ENCODE peak calls at places on chromosomes 5 and 9, in six cellular contexts. One of them, this sample, is unnamed.

GRCh38 chr9:117409321-117409720 is 5.5 kb downstream of the ASTN2 start:
- DNase-seq in lower lobe of right lung: no peak
- DNase-seq in myocyte: no peak
- DNase-seq in frontal cortex: no peak
- DNase-seq in natural killer cell: no peak
- DNase-seq in activated CD4-positive, alpha-beta T cell treated with anti-CD3 and anti-CD28 coated beads, Interleukin-2, amount 50 U/mL, for 1 hour: no peak
- DNase-seq in this sample: no peak

GRCh38 chr9:128169925-128170324 is 9.9 kb downstream of the BBLN start:
- DNase-seq in lower lobe of right lung: no peak
- DNase-seq in myocyte: peak
- DNase-seq in frontal cortex: no peak
- DNase-seq in natural killer cell: no peak
- DNase-seq in activated CD4-positive, alpha-beta T cell treated with anti-CD3 and anti-CD28 coated beads, Interleukin-2, amount 50 U/mL, for 1 hour: no peak
- DNase-seq in this sample: no peak

GRCh38 chr9:33620738-33621439 is 96.8 kb downstream of the ANKRD18B start:
- DNase-seq in lower lobe of right lung: no peak
- DNase-seq in myocyte: peak
- DNase-seq in frontal cortex: no peak
- DNase-seq in natural killer cell: no peak
- DNase-seq in activated CD4-positive, alpha-beta T cell treated with anti-CD3 and anti-CD28 coated beads, Interleukin-2, amount 50 U/mL, for 1 hour: no peak
- DNase-seq in this sample: no peak

GRCh38 chr9:94528886-94529285 is 26.0 kb upstream of the PCAT7 start:
- DNase-seq in lower lobe of right lung: no peak
- DNase-seq in myocyte: no peak
- DNase-seq in frontal cortex: no peak
- DNase-seq in natural killer cell: no peak
- DNase-seq in activated CD4-positive, alpha-beta T cell treated with anti-CD3 and anti-CD28 coated beads, Interleukin-2, amount 50 U/mL, for 1 hour: no peak
- DNase-seq in this sample: no peak

GRCh38 chr9:115694991-115695390 is 458.6 kb upstream of the PAPPA start:
- DNase-seq in lower lobe of right lung: no peak
- DNase-seq in myocyte: no peak
- DNase-seq in frontal cortex: no peak
- DNase-seq in natural killer cell: no peak
- DNase-seq in activated CD4-positive, alpha-beta T cell treated with anti-CD3 and anti-CD28 coated beads, Interleukin-2, amount 50 U/mL, for 1 hour: no peak
- DNase-seq in this sample: no peak

GRCh38 chr9:36827593-36827992 is 206.5 kb downstream of the PAX5 start:
- DNase-seq in lower lobe of right lung: no peak
- DNase-seq in myocyte: no peak
- DNase-seq in frontal cortex: no peak
- DNase-seq in natural killer cell: no peak
- DNase-seq in activated CD4-positive, alpha-beta T cell treated with anti-CD3 and anti-CD28 coated beads, Interleukin-2, amount 50 U/mL, for 1 hour: no peak
- DNase-seq in this sample: no peak

GRCh38 chr5:173581408-173582197 is 34.8 kb downstream of the BOD1 start:
- DNase-seq in lower lobe of right lung: no peak
- DNase-seq in myocyte: no peak
- DNase-seq in frontal cortex: no peak
- DNase-seq in natural killer cell: peak
- DNase-seq in activated CD4-positive, alpha-beta T cell treated with anti-CD3 and anti-CD28 coated beads, Interleukin-2, amount 50 U/mL, for 1 hour: peak
- DNase-seq in this sample: peak

GRCh38 chr5:1515311-1515920 is 8.3 kb downstream of the LPCAT1 start:
- DNase-seq in lower lobe of right lung: peak
- DNase-seq in myocyte: no peak
- DNase-seq in frontal cortex: no peak
- DNase-seq in natural killer cell: peak
- DNase-seq in activated CD4-positive, alpha-beta T cell treated with anti-CD3 and anti-CD28 coated beads, Interleukin-2, amount 50 U/mL, for 1 hour: no peak
- DNase-seq in this sample: peak

GRCh38 chr5:149381986-149382338 is 2.9 kb upstream of the IL17B start:
- DNase-seq in lower lobe of right lung: peak
- DNase-seq in myocyte: peak
- DNase-seq in frontal cortex: peak
- DNase-seq in natural killer cell: peak
- DNase-seq in activated CD4-positive, alpha-beta T cell treated with anti-CD3 and anti-CD28 coated beads, Interleukin-2, amount 50 U/mL, for 1 hour: peak
- DNase-seq in this sample: peak

GRCh38 chr5:8845316-8845715 is 700.6 kb downstream of the SEMA5A start:
- DNase-seq in lower lobe of right lung: no peak
- DNase-seq in myocyte: no peak
- DNase-seq in frontal cortex: no peak
- DNase-seq in natural killer cell: no peak
- DNase-seq in activated CD4-positive, alpha-beta T cell treated with anti-CD3 and anti-CD28 coated beads, Interleukin-2, amount 50 U/mL, for 1 hour: no peak
- DNase-seq in this sample: no peak

GRCh38 chr5:10663531-10664183 is 97.4 kb downstream of the DAP start:
- DNase-seq in lower lobe of right lung: no peak
- DNase-seq in myocyte: peak
- DNase-seq in frontal cortex: peak
- DNase-seq in natural killer cell: no peak
- DNase-seq in activated CD4-positive, alpha-beta T cell treated with anti-CD3 and anti-CD28 coated beads, Interleukin-2, amount 50 U/mL, for 1 hour: no peak
- DNase-seq in this sample: no peak

GRCh38 chr5:135874461-135874860 is 21.2 kb downstream of the IL9 start:
- DNase-seq in lower lobe of right lung: no peak
- DNase-seq in myocyte: no peak
- DNase-seq in frontal cortex: no peak
- DNase-seq in natural killer cell: no peak
- DNase-seq in activated CD4-positive, alpha-beta T cell treated with anti-CD3 and anti-CD28 coated beads, Interleukin-2, amount 50 U/mL, for 1 hour: no peak
- DNase-seq in this sample: no peak

GRCh38 chr9:92535940-92536850 is at the start of gene ECM2:
- DNase-seq in lower lobe of right lung: no peak
- DNase-seq in myocyte: peak
- DNase-seq in frontal cortex: no peak
- DNase-seq in natural killer cell: no peak
- DNase-seq in activated CD4-positive, alpha-beta T cell treated with anti-CD3 and anti-CD28 coated beads, Interleukin-2, amount 50 U/mL, for 1 hour: no peak
- DNase-seq in this sample: no peak

GRCh38 chr5:52692039-52692438 is 95.7 kb upstream of the ITGA1 start:
- DNase-seq in lower lobe of right lung: no peak
- DNase-seq in myocyte: peak
- DNase-seq in frontal cortex: no peak
- DNase-seq in natural killer cell: no peak
- DNase-seq in activated CD4-positive, alpha-beta T cell treated with anti-CD3 and anti-CD28 coated beads, Interleukin-2, amount 50 U/mL, for 1 hour: no peak
- DNase-seq in this sample: no peak

GRCh38 chr9:38339087-38339486 is 53.4 kb upstream of the ALDH1B1 start:
- DNase-seq in lower lobe of right lung: no peak
- DNase-seq in myocyte: peak
- DNase-seq in frontal cortex: no peak
- DNase-seq in natural killer cell: no peak
- DNase-seq in activated CD4-positive, alpha-beta T cell treated with anti-CD3 and anti-CD28 coated beads, Interleukin-2, amount 50 U/mL, for 1 hour: no peak
- DNase-seq in this sample: no peak

GRCh38 chr9:37026085-37026935 is 7.8 kb downstream of the PAX5 start:
- DNase-seq in lower lobe of right lung: no peak
- DNase-seq in myocyte: no peak
- DNase-seq in frontal cortex: no peak
- DNase-seq in natural killer cell: no peak
- DNase-seq in activated CD4-positive, alpha-beta T cell treated with anti-CD3 and anti-CD28 coated beads, Interleukin-2, amount 50 U/mL, for 1 hour: no peak
- DNase-seq in this sample: no peak

GRCh38 chr5:75961814-75962213 is 121.4 kb upstream of the SV2C start:
- DNase-seq in lower lobe of right lung: no peak
- DNase-seq in myocyte: peak
- DNase-seq in frontal cortex: no peak
- DNase-seq in natural killer cell: no peak
- DNase-seq in activated CD4-positive, alpha-beta T cell treated with anti-CD3 and anti-CD28 coated beads, Interleukin-2, amount 50 U/mL, for 1 hour: no peak
- DNase-seq in this sample: no peak

GRCh38 chr5:157903117-157903450 is 44.1 kb upstream of the CLINT1 start:
- DNase-seq in lower lobe of right lung: no peak
- DNase-seq in myocyte: no peak
- DNase-seq in frontal cortex: no peak
- DNase-seq in natural killer cell: no peak
- DNase-seq in activated CD4-positive, alpha-beta T cell treated with anti-CD3 and anti-CD28 coated beads, Interleukin-2, amount 50 U/mL, for 1 hour: no peak
- DNase-seq in this sample: no peak

GRCh38 chr5:107557051-107557658 is 113.6 kb downstream of the EFNA5 start:
- DNase-seq in lower lobe of right lung: peak
- DNase-seq in myocyte: peak
- DNase-seq in frontal cortex: no peak
- DNase-seq in natural killer cell: no peak
- DNase-seq in activated CD4-positive, alpha-beta T cell treated with anti-CD3 and anti-CD28 coated beads, Interleukin-2, amount 50 U/mL, for 1 hour: no peak
- DNase-seq in this sample: no peak

GRCh38 chr5:73686912-73687311 is 60.9 kb downstream of the ARHGEF28 start:
- DNase-seq in lower lobe of right lung: no peak
- DNase-seq in myocyte: no peak
- DNase-seq in frontal cortex: no peak
- DNase-seq in natural killer cell: no peak
- DNase-seq in activated CD4-positive, alpha-beta T cell treated with anti-CD3 and anti-CD28 coated beads, Interleukin-2, amount 50 U/mL, for 1 hour: no peak
- DNase-seq in this sample: no peak

GRCh38 chr9:2231831-2232230 is 216.7 kb downstream of the SMARCA2 start:
- DNase-seq in lower lobe of right lung: no peak
- DNase-seq in myocyte: peak
- DNase-seq in frontal cortex: no peak
- DNase-seq in natural killer cell: no peak
- DNase-seq in activated CD4-positive, alpha-beta T cell treated with anti-CD3 and anti-CD28 coated beads, Interleukin-2, amount 50 U/mL, for 1 hour: no peak
- DNase-seq in this sample: no peak